ENCODE peak calls at places on chromosomes 7 and 10, in nine cellular contexts. X is naive thymus-derived CD8-positive, alpha-beta T cell; Q is iris pigment epithelial cell; J is AG04450; I is tibial artery; C is body of pancreas; U is ureter; S is GM13976; N is HEK293T. K is an unnamed sample.

GRCh38 chr10:3131098-3131497 is 41.5 kb downstream of the PITRM1 start:
- DNase-seq in X (no peak), Q (peak; percentile 77), J (no peak), I (no peak), C (no peak), U (no peak), S (no peak), N (no peak), K (no peak)

GRCh38 chr7:149196705-149197171 is 1.4 kb downstream of the ZNF282 start:
- DNase-seq in X (no peak), Q (peak; percentile 55), J (no peak), I (no peak), C (no peak), U (no peak), S (peak; percentile 52), N (peak; percentile 53), K (no peak)

GRCh38 chr7:144747961-144748360 is 87.9 kb downstream of the TPK1 start:
- DNase-seq in X (no peak), Q (peak; percentile 1), J (no peak), I (no peak), C (no peak), U (no peak), S (no peak), N (no peak), K (no peak)

GRCh38 chr7:30090111-30090510 is 44.7 kb upstream of the MTURN start:
- DNase-seq in X (no peak), Q (no peak), J (no peak), I (no peak), C (no peak), U (no peak), S (no peak), N (no peak), K (no peak)

GRCh38 chr10:36114141-36114540 is 472.0 kb upstream of the FZD8 start:
- DNase-seq in X (no peak), Q (peak; percentile 6), J (no peak), I (no peak), C (no peak), U (no peak), S (no peak), N (no peak), K (no peak)

GRCh38 chr7:35258891-35259537 is 5.1 kb upstream of the TBX20 start:
- DNase-seq in X (no peak), Q (no peak), J (no peak), I (no peak), C (no peak), U (no peak), S (no peak), N (no peak), K (no peak)

GRCh38 chr7:92768501-92769360 is 67.6 kb downstream of the CDK6 start:
- DNase-seq in X (no peak), Q (peak; percentile 82), J (no peak), I (no peak), C (no peak), U (no peak), S (peak; percentile 40), N (no peak), K (no peak)

GRCh38 chr7:144019457-144019856 is 19.3 kb downstream of the OR6B1 start:
- DNase-seq in X (no peak), Q (peak; percentile 98), J (peak; percentile 62), I (no peak), C (no peak), U (no peak), S (no peak), N (no peak), K (peak; percentile 41)

GRCh38 chr10:91556691-91557529 is 76.0 kb downstream of the PPP1R3C start:
- DNase-seq in X (no peak), Q (peak; percentile 40), J (no peak), I (no peak), C (peak; percentile 76), U (no peak), S (no peak), N (no peak), K (no peak)

GRCh38 chr7:44290250-44290616 is 35.2 kb downstream of the CAMK2B start:
- DNase-seq in X (no peak), Q (no peak), J (no peak), I (peak; percentile 48), C (peak; percentile 2), U (peak; percentile 44), S (no peak), N (no peak), K (no peak)

GRCh38 chr10:117496031-117496430 is 46.5 kb upstream of the EMX2 start:
- DNase-seq in X (no peak), Q (no peak), J (no peak), I (no peak), C (no peak), U (no peak), S (no peak), N (no peak), K (no peak)

GRCh38 chr7:596819-597182 is 77.2 kb upstream of the PDGFA start:
- DNase-seq in X (no peak), Q (no peak), J (no peak), I (no peak), C (no peak), U (no peak), S (no peak), N (no peak), K (no peak)

GRCh38 chr7:38330861-38331709 is 57.6 kb upstream of the TARP start:
- DNase-seq in X (peak; percentile 27), Q (no peak), J (no peak), I (no peak), C (no peak), U (no peak), S (no peak), N (peak; percentile 42), K (no peak)

GRCh38 chr10:110151467-110151866 is 55.9 kb upstream of the MXI1 start:
- DNase-seq in X (no peak), Q (no peak), J (no peak), I (no peak), C (peak; percentile 92), U (peak; percentile 82), S (no peak), N (no peak), K (no peak)

GRCh38 chr7:95331004-95331337 is 6.6 kb upstream of the PON1 start:
- DNase-seq in X (no peak), Q (no peak), J (no peak), I (no peak), C (no peak), U (no peak), S (no peak), N (no peak), K (no peak)

GRCh38 chr7:11168622-11169170 is 195.0 kb downstream of the PHF14 start:
- DNase-seq in X (no peak), Q (no peak), J (no peak), I (no peak), C (no peak), U (no peak), S (no peak), N (no peak), K (no peak)

GRCh38 chr10:130222381-130222780 is 86.2 kb downstream of the GLRX3 start:
- DNase-seq in X (no peak), Q (no peak), J (no peak), I (peak; percentile 51), C (no peak), U (no peak), S (no peak), N (no peak), K (no peak)

GRCh38 chr10:104447331-104447730 is 93.7 kb downstream of the CFAP58 start:
- DNase-seq in X (no peak), Q (no peak), J (no peak), I (no peak), C (no peak), U (no peak), S (no peak), N (no peak), K (peak; percentile 8)

GRCh38 chr7:81887098-81887497 is 117.3 kb upstream of the HGF start:
- DNase-seq in X (no peak), Q (peak; percentile 46), J (no peak), I (no peak), C (no peak), U (no peak), S (no peak), N (no peak), K (no peak)

GRCh38 chr7:21364838-21365267 is 63.0 kb upstream of the SP4 start:
- DNase-seq in X (no peak), Q (peak; percentile 59), J (no peak), I (no peak), C (no peak), U (no peak), S (no peak), N (no peak), K (no peak)

GRCh38 chr10:84088626-84089025 is 50.7 kb upstream of the GHITM start:
- DNase-seq in X (no peak), Q (no peak), J (no peak), I (no peak), C (no peak), U (no peak), S (no peak), N (no peak), K (no peak)

GRCh38 chr10:43884516-43885105 is 235.9 kb upstream of the ZNF32 start:
- DNase-seq in X (no peak), Q (no peak), J (no peak), I (no peak), C (no peak), U (no peak), S (no peak), N (no peak), K (no peak)

GRCh38 chr10:100341953-100342626 is 4.9 kb upstream of the SCD start:
- DNase-seq in X (peak; percentile 44), Q (peak; percentile 68), J (no peak), I (peak; percentile 73), C (peak; percentile 71), U (peak; percentile 66), S (peak; percentile 67), N (peak; percentile 87), K (no peak)

GRCh38 chr10:74787457-74787856 is 38.9 kb upstream of the KAT6B start:
- DNase-seq in X (no peak), Q (no peak), J (no peak), I (no peak), C (no peak), U (no peak), S (no peak), N (no peak), K (no peak)

GRCh38 chr7:111438369-111439289 is 123.7 kb downstream of the IMMP2L start:
- DNase-seq in X (no peak), Q (peak; percentile 87), J (peak; percentile 47), I (no peak), C (no peak), U (no peak), S (no peak), N (no peak), K (peak; percentile 36)

GRCh38 chr7:50610521-50611277 is 45.5 kb upstream of the DDC start:
- DNase-seq in X (peak; percentile 28), Q (peak; percentile 84), J (no peak), I (no peak), C (no peak), U (no peak), S (no peak), N (no peak), K (peak; percentile 78)

GRCh38 chr7:129870668-129871067 is 82.1 kb downstream of the UBE2H start:
- DNase-seq in X (no peak), Q (no peak), J (no peak), I (no peak), C (no peak), U (no peak), S (no peak), N (no peak), K (no peak)

GRCh38 chr10:99234067-99234738 is 1.4 kb downstream of the HPSE2 start:
- DNase-seq in X (no peak), Q (peak; percentile 47), J (no peak), I (peak; percentile 76), C (peak; percentile 20), U (peak; percentile 65), S (peak; percentile 90), N (no peak), K (peak; percentile 15)

GRCh38 chr10:29481906-29482440 is 152.8 kb downstream of the SVIL start:
- DNase-seq in X (no peak), Q (no peak), J (no peak), I (no peak), C (no peak), U (no peak), S (no peak), N (no peak), K (no peak)

GRCh38 chr7:113421696-113422330 is 303.5 kb upstream of the SMIM30 start:
- DNase-seq in X (peak; percentile 70), Q (peak; percentile 80), J (peak; percentile 69), I (peak; percentile 75), C (peak; percentile 92), U (peak; percentile 84), S (peak; percentile 38), N (peak; percentile 74), K (peak; percentile 86)

GRCh38 chr10:11757452-11757819 is 15.3 kb downstream of the ECHDC3 start:
- DNase-seq in X (no peak), Q (peak; percentile 97), J (peak; percentile 32), I (peak; percentile 84), C (peak; percentile 82), U (peak; percentile 88), S (no peak), N (peak; percentile 30), K (peak; percentile 51)

K was measured in astrocyte of the cerebellum.